ENCODE peak calls at places on chromosome 21, in seven cellular contexts. Y is kidney, U is HTR-8/SVneo, S is amniotic stem cell, A is neural crest cell, W is NCI-H2029, Z is germinal center. X is an unnamed sample.

GRCh38 chr21:29904359-29905282 is 35.2 kb downstream of the GRIK1 start:
- DNase-seq in W (no peak), S (no peak), Y (no peak), Z (no peak), U (no peak), A (no peak), X (no peak)

GRCh38 chr21:42027085-42027803 is 17.1 kb upstream of the ZBTB21 start:
- DNase-seq in W (no peak), Y (no peak), Z (no peak), S (no peak), A (no peak), U (no peak), X (no peak)

GRCh38 chr21:32826317-32827167 is 55.0 kb upstream of the PAXBP1 start:
- DNase-seq in W (peak), Y (no peak), U (peak), S (peak), Z (peak), A (peak), X (peak)

GRCh38 chr21:38567577-38568360 is 69.5 kb upstream of the ERG start:
- DNase-seq in Z (no peak), W (no peak), Y (no peak), U (peak), A (no peak), S (peak), X (no peak)

GRCh38 chr21:36589352-36589971 is 109.5 kb upstream of the SIM2 start:
- DNase-seq in A (no peak), S (no peak), U (no peak), Y (peak), Z (peak), W (no peak), X (peak)

GRCh38 chr21:33514234-33514633 is 22.7 kb upstream of the DNAJC28 start:
- DNase-seq in Z (no peak), W (no peak), U (no peak), Y (no peak), S (no peak), A (no peak), X (no peak)

GRCh38 chr21:45601551-45601950 is 42.0 kb upstream of the PCBP3 start:
- DNase-seq in U (no peak), Z (no peak), A (no peak), S (no peak), Y (peak), W (no peak), X (no peak)

GRCh38 chr21:44955141-44955802 is 15.4 kb downstream of the SLX9 start:
- DNase-seq in W (no peak), A (no peak), S (no peak), Z (no peak), Y (peak), U (no peak), X (no peak)

GRCh38 chr21:41770901-41771624 is 4.2 kb upstream of the RIPK4 start:
- DNase-seq in S (no peak), A (no peak), U (no peak), W (no peak), Y (no peak), Z (no peak), X (no peak)

GRCh38 chr21:42744520-42745445 is 91.4 kb downstream of the PDE9A start:
- DNase-seq in U (no peak), Z (no peak), W (no peak), A (no peak), Y (peak), S (no peak), X (no peak)

GRCh38 chr21:46213620-46214286 is 14.8 kb downstream of the LSS start:
- DNase-seq in Y (no peak), U (no peak), W (no peak), A (no peak), S (no peak), Z (no peak), X (no peak)

GRCh38 chr21:43340491-43341348 is 86.2 kb downstream of the SIK1 start:
- DNase-seq in W (no peak), A (no peak), Y (no peak), Z (no peak), S (peak), U (peak), X (no peak)

GRCh38 chr21:25567472-25567871 is 39.8 kb downstream of the MRPL39 start:
- DNase-seq in Y (no peak), S (no peak), A (no peak), U (no peak), Z (no peak), W (no peak), X (no peak)

GRCh38 chr21:43866659-43867331 is 1.8 kb downstream of the AGPAT3 start:
- DNase-seq in U (no peak), W (no peak), Z (peak), Y (no peak), A (no peak), S (no peak), X (peak)

GRCh38 chr21:17925000-17925610 is 105.9 kb upstream of the C21orf91 start:
- DNase-seq in Y (no peak), S (peak), Z (peak), A (peak), U (peak), W (peak), X (peak)

GRCh38 chr21:42581676-42582371 is 68.2 kb downstream of the SLC37A1 start:
- DNase-seq in A (no peak), U (no peak), Y (peak), S (no peak), W (no peak), Z (no peak), X (no peak)

GRCh38 chr21:45596704-45597318 is 46.7 kb upstream of the PCBP3 start:
- DNase-seq in W (peak), U (peak), Z (peak), S (peak), Y (peak), A (peak), X (peak)

GRCh38 chr21:45511007-45511406 is 31.2 kb downstream of the SLC19A1 start:
- DNase-seq in S (no peak), Y (peak), W (no peak), A (no peak), U (no peak), Z (no peak), X (no peak)

GRCh38 chr21:39003982-39004775 is 179.1 kb downstream of the PSMG1 start:
- DNase-seq in S (no peak), U (no peak), A (no peak), Z (no peak), Y (no peak), W (peak), X (no peak)

GRCh38 chr21:29114765-29115164 is 15.7 kb upstream of the MAP3K7CL start:
- DNase-seq in A (no peak), S (no peak), Y (no peak), Z (no peak), W (no peak), U (peak), X (no peak)

GRCh38 chr21:38525454-38525853 is 27.2 kb upstream of the ERG start:
- DNase-seq in W (no peak), Z (no peak), A (no peak), S (no peak), Y (no peak), U (no peak), X (no peak)

X was measured in GM20000.